ENCODE peak calls at places on chromosomes 13 and 19, in six cellular contexts. One of them, this sample, is unnamed.

GRCh38 chr13:113777311-113778260 is 18.6 kb downstream of the TMEM255B start:
- DNase-seq in foreskin fibroblast: peak; percentile 59
- DNase-seq in fibroblast of gingiva: no peak
- DNase-seq in cardiac muscle cell: peak; percentile 81
- DNase-seq in cardiac septum: no peak
- DNase-seq in MM.1S: peak; percentile 48
- DNase-seq in this sample: peak; percentile 72

GRCh38 chr19:40225440-40226305 is 816 bp downstream of the CCNP start:
- DNase-seq in cardiac muscle cell: no peak
- DNase-seq in cardiac septum: no peak
- DNase-seq in foreskin fibroblast: peak; percentile 66
- DNase-seq in MM.1S: peak; percentile 21
- DNase-seq in fibroblast of gingiva: peak; percentile 40
- DNase-seq in this sample: peak; percentile 17

GRCh38 chr13:47837906-47838305 is 163.2 kb downstream of the SUCLA2 start:
- DNase-seq in fibroblast of gingiva: no peak
- DNase-seq in foreskin fibroblast: no peak
- DNase-seq in cardiac septum: no peak
- DNase-seq in MM.1S: no peak
- DNase-seq in cardiac muscle cell: no peak
- DNase-seq in this sample: no peak

GRCh38 chr13:32824671-32825070 is 191.6 kb upstream of the KL start:
- DNase-seq in cardiac septum: no peak
- DNase-seq in cardiac muscle cell: no peak
- DNase-seq in foreskin fibroblast: peak; percentile 86
- DNase-seq in fibroblast of gingiva: peak; percentile 84
- DNase-seq in MM.1S: no peak
- DNase-seq in this sample: no peak

GRCh38 chr19:30674656-30675055 is 302.5 kb downstream of the ZNF536 start:
- DNase-seq in fibroblast of gingiva: no peak
- DNase-seq in MM.1S: no peak
- DNase-seq in foreskin fibroblast: no peak
- DNase-seq in cardiac septum: no peak
- DNase-seq in cardiac muscle cell: no peak
- DNase-seq in this sample: no peak

GRCh38 chr19:22545751-22546150 is 88.4 kb upstream of the ZNF492 start:
- DNase-seq in cardiac muscle cell: no peak
- DNase-seq in cardiac septum: no peak
- DNase-seq in fibroblast of gingiva: no peak
- DNase-seq in foreskin fibroblast: peak; percentile 4
- DNase-seq in MM.1S: peak; percentile 42
- DNase-seq in this sample: peak; percentile 75

GRCh38 chr13:111949311-111949710 is 117.6 kb upstream of the SOX1 start:
- DNase-seq in foreskin fibroblast: no peak
- DNase-seq in cardiac septum: peak; percentile 35
- DNase-seq in fibroblast of gingiva: no peak
- DNase-seq in cardiac muscle cell: no peak
- DNase-seq in MM.1S: no peak
- DNase-seq in this sample: no peak

GRCh38 chr19:40466219-40467006 is at the start of gene SPTBN4:
- DNase-seq in cardiac muscle cell: no peak
- DNase-seq in MM.1S: no peak
- DNase-seq in foreskin fibroblast: peak; percentile 14
- DNase-seq in cardiac septum: no peak
- DNase-seq in fibroblast of gingiva: no peak
- DNase-seq in this sample: no peak

GRCh38 chr13:33676700-33677048 is 141.3 kb upstream of the RFC3 start:
- DNase-seq in foreskin fibroblast: peak; percentile 74
- DNase-seq in cardiac septum: peak; percentile 77
- DNase-seq in cardiac muscle cell: peak; percentile 64
- DNase-seq in MM.1S: no peak
- DNase-seq in fibroblast of gingiva: peak; percentile 36
- DNase-seq in this sample: peak; percentile 54

GRCh38 chr13:27968316-27969072 is 621 bp downstream of the CDX2 start:
- DNase-seq in cardiac muscle cell: no peak
- DNase-seq in fibroblast of gingiva: no peak
- DNase-seq in MM.1S: no peak
- DNase-seq in foreskin fibroblast: no peak
- DNase-seq in cardiac septum: no peak
- DNase-seq in this sample: no peak

GRCh38 chr19:18677156-18677555 is 6.3 kb upstream of the CRTC1 start:
- DNase-seq in cardiac septum: no peak
- DNase-seq in fibroblast of gingiva: no peak
- DNase-seq in foreskin fibroblast: no peak
- DNase-seq in MM.1S: no peak
- DNase-seq in cardiac muscle cell: no peak
- DNase-seq in this sample: no peak

GRCh38 chr13:26951581-26952177 is 191.1 kb upstream of the GPR12 start:
- DNase-seq in MM.1S: no peak
- DNase-seq in cardiac muscle cell: no peak
- DNase-seq in fibroblast of gingiva: no peak
- DNase-seq in cardiac septum: no peak
- DNase-seq in foreskin fibroblast: no peak
- DNase-seq in this sample: no peak

GRCh38 chr13:26019881-26020535 is 31.8 kb downstream of the SHISA2 start:
- DNase-seq in MM.1S: no peak
- DNase-seq in foreskin fibroblast: peak; percentile 10
- DNase-seq in cardiac muscle cell: no peak
- DNase-seq in fibroblast of gingiva: peak; percentile 63
- DNase-seq in cardiac septum: no peak
- DNase-seq in this sample: no peak

GRCh38 chr19:5828661-5829566 is 10.6 kb downstream of the FUT6 start:
- DNase-seq in cardiac septum: peak; percentile 80
- DNase-seq in MM.1S: no peak
- DNase-seq in cardiac muscle cell: peak; percentile 96
- DNase-seq in fibroblast of gingiva: no peak
- DNase-seq in foreskin fibroblast: peak; percentile 21
- DNase-seq in this sample: peak; percentile 51